ENCODE peak calls at places on chromosomes 3 and 15, in five cellular contexts. N is transverse colon, B is suprapubic skin, T is stomach, E is GM23338. Z is an unnamed sample.
A peak's percentile ranks its signal among the peaks of the same experiment; 100 is the strongest.

GRCh38 chr15:58856090-58856489 is 77.4 kb downstream of the SLTM start:
- DNase-seq in N (no peak), B (no peak), T (no peak), E (no peak), Z (no peak)

GRCh38 chr3:62950227-62950626 is 75.0 kb upstream of the CADPS start:
- DNase-seq in N (no peak), B (no peak), T (no peak), E (peak; percentile 11), Z (no peak)

GRCh38 chr15:33311312-33311971 is 675 bp downstream of the RYR3 start:
- DNase-seq in N (no peak), B (no peak), T (no peak), E (peak; percentile 60), Z (no peak)

GRCh38 chr3:96760956-96761355 is 53.4 kb upstream of the EPHA6 start:
- DNase-seq in N (no peak), B (no peak), T (no peak), E (no peak), Z (no peak)

GRCh38 chr3:147129665-147130064 is 276.7 kb downstream of the ZIC4 start:
- DNase-seq in N (no peak), B (no peak), T (no peak), E (no peak), Z (no peak)

GRCh38 chr3:9087831-9088413 is 124.7 kb upstream of the RAD18 start:
- DNase-seq in N (no peak), B (no peak), T (no peak), E (no peak), Z (no peak)

GRCh38 chr3:66037330-66037985 is 1.3 kb downstream of the MAGI1 start:
- DNase-seq in N (peak; percentile 60), B (no peak), T (peak; percentile 60), E (peak; percentile 86), Z (peak; percentile 59)

GRCh38 chr3:118966700-118967099 is 67.9 kb downstream of the IGSF11 start:
- DNase-seq in N (no peak), B (no peak), T (no peak), E (no peak), Z (no peak)

GRCh38 chr3:179234244-179234643 is 16.7 kb downstream of the KCNMB3 start:
- DNase-seq in N (no peak), B (no peak), T (no peak), E (no peak), Z (no peak)

GRCh38 chr15:29344474-29344873 is 74.9 kb upstream of the NSMCE3 start:
- DNase-seq in N (no peak), B (no peak), T (no peak), E (no peak), Z (no peak)

GRCh38 chr3:185988816-185989175 is 51.0 kb upstream of the TRA2B start:
- DNase-seq in N (no peak), B (no peak), T (no peak), E (no peak), Z (no peak)

GRCh38 chr3:187770224-187770623 is 25.0 kb upstream of the BCL6 start:
- DNase-seq in N (no peak), B (no peak), T (no peak), E (no peak), Z (no peak)

GRCh38 chr3:42226470-42227425 is 39.2 kb downstream of the CCK start:
- DNase-seq in N (no peak), B (no peak), T (no peak), E (peak; percentile 32), Z (no peak)

GRCh38 chr3:42230860-42231259 is 35.1 kb downstream of the CCK start:
- DNase-seq in N (no peak), B (no peak), T (no peak), E (no peak), Z (no peak)

GRCh38 chr3:42229942-42230688 is 35.9 kb downstream of the CCK start:
- DNase-seq in N (no peak), B (no peak), T (no peak), E (peak; percentile 86), Z (no peak)

GRCh38 chr3:42229266-42229941 is 36.6 kb downstream of the CCK start:
- DNase-seq in N (no peak), B (no peak), T (no peak), E (no peak), Z (no peak)

DNA sequence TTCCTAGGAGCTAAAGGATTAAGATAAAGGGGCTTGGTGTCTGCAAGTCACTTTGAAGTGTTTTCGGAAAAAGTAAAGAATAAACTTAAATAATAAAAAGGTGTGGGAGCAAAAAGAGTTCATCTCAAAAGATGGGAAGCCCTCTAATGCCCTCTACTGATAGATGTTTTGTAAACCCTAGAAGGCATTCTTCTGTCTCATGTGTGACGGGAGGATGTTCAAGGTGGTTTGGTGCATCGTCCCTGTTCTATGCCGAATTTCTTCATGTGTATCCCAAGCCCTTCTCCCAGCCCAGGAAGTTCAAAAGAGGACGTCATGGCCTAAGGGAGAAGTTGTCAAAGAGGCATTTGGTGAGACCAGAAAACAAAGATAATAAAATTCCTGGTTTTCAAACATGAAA is 37.2 kb downstream of the CCK start:
- DNase-seq in N (no peak), B (no peak), T (no peak), E (peak; percentile 58), Z (no peak)
- TF ChIP-seq CTCF in N (no peak), B (no peak), T (no peak), E (peak; percentile 62), Z (no peak)

GRCh38 chr3:125378762-125379161 is 3.6 kb upstream of the ZNF148 start:
- DNase-seq in N (no peak), B (no peak), T (no peak), E (no peak), Z (no peak)

GRCh38 chr3:125379483-125379882 is 4.4 kb upstream of the ZNF148 start:
- DNase-seq in N (no peak), B (no peak), T (no peak), E (no peak), Z (no peak)

GRCh38 chr3:125375950-125376679 is 990 bp upstream of the ZNF148 start:
- DNase-seq in N (no peak), B (no peak), T (no peak), E (no peak), Z (no peak)

GRCh38 chr3:125374996-125375941 is at the start of gene ZNF148:
- DNase-seq in N (peak; percentile 92), B (peak; percentile 93), T (peak; percentile 91), E (peak; percentile 92), Z (peak; percentile 83)

DNA sequence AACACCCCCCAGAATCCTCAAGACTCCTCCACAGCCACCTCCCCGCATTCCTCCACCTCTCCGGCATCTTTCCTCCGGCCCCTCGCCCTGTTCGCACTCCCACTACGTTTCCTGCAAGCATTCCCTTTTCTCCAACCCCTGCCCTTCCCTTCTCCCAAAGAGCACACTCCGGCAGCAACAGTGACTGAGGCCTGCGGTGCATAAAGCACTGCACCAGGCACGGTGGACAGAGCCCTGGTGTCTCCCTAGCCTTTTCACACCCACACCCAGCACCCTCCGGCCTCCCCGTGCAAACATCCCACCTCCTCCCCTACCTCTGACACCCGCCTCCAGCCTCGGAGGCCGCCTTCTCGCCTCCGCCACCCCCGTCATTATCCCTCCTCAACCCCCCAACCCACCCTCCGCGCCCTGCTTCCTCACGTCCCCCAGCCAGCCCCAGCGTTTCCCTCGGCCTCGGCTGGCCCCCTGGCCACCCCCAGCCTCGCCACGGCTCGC is 577 bp downstream of the ZNF148 start:
- DNase-seq in N (peak; percentile 43), B (no peak), T (peak; percentile 30), E (peak; percentile 83), Z (no peak)
- TF ChIP-seq POLR2AphosphoS5 in N (no peak), B (no peak), T (no peak), E (no peak), Z (no peak)

GRCh38 chr3:42072930-42073329 is 18.2 kb upstream of the TRAK1 start:
- DNase-seq in N (no peak), B (no peak), T (no peak), E (no peak), Z (no peak)
- H3K4me1 ChIP-seq in N (peaks cover 72% of the 10 kb centered on the region), B (peaks cover 51% of the 10 kb centered on the region), T (peaks cover 43% of the 10 kb centered on the region), E (peaks cover 17% of the 10 kb centered on the region), Z (peaks cover 18% of the 10 kb centered on the region)

GRCh38 chr3:73614385-73614784 is 10.4 kb downstream of the PDZRN3 start:
- DNase-seq in N (peak; percentile 20), B (no peak), T (no peak), E (no peak), Z (no peak)
- TF ChIP-seq CTCF in N (peak; percentile 10), B (no peak), T (no peak), E (no peak), Z (no peak)

GRCh38 chr3:50568947-50569749 is at the start of gene HEMK1:
- DNase-seq in N (peak; percentile 99), B (peak; percentile 99), T (peak; percentile 99), E (peak; percentile 99), Z (peak; percentile 97)
- TF ChIP-seq POLR2AphosphoS5 in N (peak; percentile 90), B (no peak), T (peak; percentile 75), E (peak; percentile 76), Z (peak; percentile 93)

Z was measured in breast epithelium.